ENCODE peak calls at places on chromosomes 5 and 9, in ten cellular contexts. A, F, R, X, Q, B, W, K, N and H are unnamed samples. For H3K27me3, the result is how much of the 10 kb centered on the place peaks cover.

GRCh38 chr5:108818613-108819272 is 71.0 kb downstream of the FER start:
- DNase-seq in A (no peak), F (no peak), R (peak), X (no peak), Q (no peak), B (no peak), W (no peak), K (no peak), N (no peak), H (no peak)

GRCh38 chr9:78298046-78298511 is 1.2 kb downstream of the PSAT1 start:
- DNase-seq in A (no peak), F (peak), R (no peak), X (no peak), Q (peak), B (no peak), W (no peak), K (no peak), N (no peak), H (no peak)

GRCh38 chr9:129328357-129329103 is 150.5 kb upstream of the IER5L start:
- DNase-seq in A (peak), F (no peak), R (no peak), X (no peak), Q (no peak), B (no peak), W (no peak), K (no peak), N (no peak), H (no peak)

GRCh38 chr9:84668204-84669007 is 1.1 kb upstream of the NTRK2 start:
- DNase-seq in A (peak), F (peak), R (peak), X (peak), Q (peak), B (peak), W (peak), K (peak), N (peak), H (peak)

GRCh38 chr5:83396662-83397061 is 74.9 kb upstream of the VCAN start:
- DNase-seq in A (no peak), F (no peak), R (no peak), X (no peak), Q (no peak), B (no peak), W (no peak), K (no peak), N (no peak), H (no peak)

GRCh38 chr9:89179920-89180667 is 1.5 kb upstream of the SHC3 start:
- DNase-seq in A (peak), F (peak), R (peak), X (peak), Q (peak), B (peak), W (peak), K (peak), N (peak), H (peak)

GRCh38 chr5:94276751-94277150 is 341.7 kb downstream of the KIAA0825 start:
- DNase-seq in A (no peak), F (no peak), R (peak), X (no peak), Q (no peak), B (no peak), W (no peak), K (no peak), N (no peak), H (no peak)

GRCh38 chr9:105708405-105708804 is 14.1 kb downstream of the TMEM38B start:
- DNase-seq in A (no peak), F (no peak), R (no peak), X (no peak), Q (no peak), B (no peak), W (no peak), K (no peak), N (no peak), H (no peak)

GRCh38 chr9:124182741-124183140 is 75.0 kb upstream of the NEK6 start:
- DNase-seq in A (no peak), F (peak), R (no peak), X (no peak), Q (no peak), B (no peak), W (no peak), K (no peak), N (no peak), H (no peak)

GRCh38 chr9:115938479-115938878 is 215.1 kb upstream of the PAPPA start:
- DNase-seq in A (no peak), F (no peak), R (no peak), X (no peak), Q (no peak), B (no peak), W (no peak), K (no peak), N (no peak), H (no peak)

GRCh38 chr5:126542441-126542840 is 52.6 kb downstream of the ALDH7A1 start:
- DNase-seq in A (no peak), F (no peak), R (no peak), X (no peak), Q (no peak), B (no peak), W (no peak), K (no peak), N (no peak), H (no peak)

GRCh38 chr5:78008356-78008967 is 232.3 kb upstream of the TBCA start:
- DNase-seq in A (no peak), F (no peak), R (peak), X (no peak), Q (no peak), B (no peak), W (peak), K (no peak), N (no peak), H (no peak)

GRCh38 chr9:68775003-68775730 is 70.1 kb downstream of the PIP5K1B start:
- DNase-seq in A (no peak), F (no peak), R (peak), X (no peak), Q (no peak), B (no peak), W (no peak), K (no peak), N (no peak), H (no peak)

GRCh38 chr5:53095931-53096525 is 13.5 kb downstream of the MOCS2 start:
- DNase-seq in A (peak), F (peak), R (peak), X (no peak), Q (peak), B (peak), W (peak), K (peak), N (peak), H (peak)

GRCh38 chr5:143557061-143557818 is 153.8 kb upstream of the NR3C1 start:
- DNase-seq in A (no peak), F (no peak), R (peak), X (no peak), Q (no peak), B (no peak), W (no peak), K (no peak), N (no peak), H (no peak)

GRCh38 chr9:124133752-124134151 is 122.2 kb downstream of the LHX2 start:
- DNase-seq in A (no peak), F (no peak), R (peak), X (no peak), Q (no peak), B (peak), W (no peak), K (no peak), N (no peak), H (peak)

GRCh38 chr5:143916441-143916840 is 104.5 kb downstream of the HMHB1 start:
- DNase-seq in A (no peak), F (no peak), R (no peak), X (no peak), Q (no peak), B (no peak), W (no peak), K (no peak), N (no peak), H (no peak)

GRCh38 chr9:127967151-127967809 is 13.5 kb downstream of the EEIG1 start:
- DNase-seq in A (no peak), F (no peak), R (no peak), X (no peak), Q (no peak), B (no peak), W (no peak), K (no peak), N (peak), H (no peak)

GRCh38 chr5:124841829-124842712 is 95.6 kb upstream of the ZNF608 start:
- DNase-seq in A (peak), F (peak), R (peak), X (no peak), Q (no peak), B (no peak), W (no peak), K (no peak), N (peak), H (peak)

GRCh38 chr5:10860645-10861455 is 99.8 kb upstream of the DAP start:
- DNase-seq in A (no peak), F (no peak), R (peak), X (no peak), Q (no peak), B (no peak), W (no peak), K (no peak), N (no peak), H (no peak)

GRCh38 chr9:97930972-97931371 is 7.0 kb downstream of the HEMGN start:
- DNase-seq in A (no peak), F (no peak), R (no peak), X (no peak), Q (no peak), B (no peak), W (no peak), K (no peak), N (no peak), H (no peak)

GRCh38 chr5:135810188-135810943 is 24.1 kb upstream of the SLC25A48 start:
- DNase-seq in A (no peak), F (no peak), R (no peak), X (no peak), Q (no peak), B (no peak), W (no peak), K (no peak), N (no peak), H (no peak)

GRCh38 chr9:126699401-126699851 is 85.7 kb downstream of the LMX1B start:
- DNase-seq in A (no peak), F (no peak), R (no peak), X (peak), Q (no peak), B (no peak), W (no peak), K (no peak), N (no peak), H (no peak)

GRCh38 chr9:126701820-126702500 is 88.2 kb downstream of the LMX1B start:
- DNase-seq in A (no peak), F (no peak), R (no peak), X (peak), Q (no peak), B (no peak), W (no peak), K (no peak), N (no peak), H (no peak)

GRCh38 chr9:126700903-126701819 is 87.4 kb downstream of the LMX1B start:
- DNase-seq in A (no peak), F (no peak), R (no peak), X (peak), Q (no peak), B (no peak), W (no peak), K (no peak), N (no peak), H (no peak)

GRCh38 chr9:126698756-126699155 is 85.0 kb downstream of the LMX1B start:
- DNase-seq in A (no peak), F (no peak), R (no peak), X (peak), Q (no peak), B (no peak), W (no peak), K (no peak), N (no peak), H (no peak)

GRCh38 chr9:126700296-126700695 is 86.6 kb downstream of the LMX1B start:
- DNase-seq in A (no peak), F (no peak), R (no peak), X (peak), Q (no peak), B (no peak), W (no peak), K (no peak), N (no peak), H (no peak)
- H3K27me3 ChIP-seq in A (under half), F (under half), R (under half), X (under half), Q (under half), B (under half), W (under half), K (under half), N (half or more), H (under half)

DNA sequence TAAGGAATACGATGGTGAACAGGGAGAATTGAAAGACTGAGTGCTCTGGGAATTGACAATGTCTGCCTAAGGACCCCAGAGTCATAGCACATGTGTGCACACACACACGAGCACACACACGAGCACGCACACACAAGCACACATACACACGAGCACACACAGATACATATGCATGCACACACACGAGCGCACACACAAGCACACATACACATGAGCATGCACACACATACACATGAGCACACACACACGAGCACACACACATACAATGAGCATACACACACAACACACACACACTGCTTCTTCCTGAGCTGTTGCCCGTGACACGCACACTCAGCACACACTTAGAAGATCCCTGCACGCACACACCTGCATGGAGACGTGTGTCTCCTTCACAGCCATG is 10.9 kb upstream of the UNC5A start:
- DNase-seq in A (no peak), F (no peak), R (no peak), X (no peak), Q (no peak), B (no peak), W (no peak), K (no peak), N (no peak), H (no peak)
- H3K27me3 ChIP-seq in A (under half), F (under half), R (under half), X (under half), Q (under half), B (under half), W (under half), K (under half), N (half or more), H (under half)

GRCh38 chr9:32839013-32839442 is 55.7 kb downstream of the TMEM215 start:
- DNase-seq in A (no peak), F (no peak), R (no peak), X (no peak), Q (no peak), B (no peak), W (no peak), K (no peak), N (no peak), H (no peak)

GRCh38 chr9:32839486-32839885 is 56.1 kb downstream of the TMEM215 start:
- DNase-seq in A (no peak), F (no peak), R (no peak), X (no peak), Q (no peak), B (no peak), W (no peak), K (no peak), N (no peak), H (no peak)

GRCh38 chr9:32832354-32832753 is 49.0 kb downstream of the TMEM215 start:
- DNase-seq in A (no peak), F (no peak), R (no peak), X (no peak), Q (no peak), B (no peak), W (no peak), K (no peak), N (no peak), H (no peak)

GRCh38 chr9:32841314-32841713 is 58.0 kb downstream of the TMEM215 start:
- DNase-seq in A (no peak), F (no peak), R (no peak), X (no peak), Q (no peak), B (no peak), W (no peak), K (no peak), N (no peak), H (no peak)

DNA sequence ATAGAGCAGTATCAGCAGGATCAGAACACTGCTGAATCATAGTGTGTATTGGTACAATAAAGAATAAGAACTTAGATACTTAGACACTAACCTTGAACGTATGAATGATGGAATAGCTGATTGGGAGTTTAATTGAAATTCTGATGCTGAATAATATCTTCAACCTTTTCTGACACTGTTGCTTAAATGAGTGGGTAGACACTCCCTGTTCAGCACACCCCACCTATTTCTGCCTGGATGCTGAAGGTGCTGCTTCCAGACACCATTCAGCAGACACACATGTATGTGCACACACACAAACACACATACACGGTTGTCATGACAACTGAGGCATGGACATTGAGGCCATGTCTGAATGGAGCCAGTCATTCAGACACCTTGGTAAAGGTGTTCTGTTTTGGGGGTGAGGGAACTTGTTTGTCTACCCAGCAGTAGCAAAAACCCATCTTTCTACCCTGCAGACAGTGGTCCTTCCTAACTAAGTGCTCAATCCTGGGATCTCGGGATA is 54.3 kb downstream of the TMEM215 start:
- DNase-seq in A (no peak), F (no peak), R (no peak), X (no peak), Q (no peak), B (no peak), W (no peak), K (no peak), N (no peak), H (no peak)
- H3K27me3 ChIP-seq in A (under half), F (under half), R (under half), X (under half), Q (under half), B (under half), W (under half), K (under half), N (under half), H (under half)

GRCh38 chr5:176618783-176619182 is 8.8 kb upstream of the GPRIN1 start:
- DNase-seq in A (no peak), F (no peak), R (no peak), X (no peak), Q (no peak), B (no peak), W (no peak), K (no peak), N (no peak), H (no peak)
- H3K27me3 ChIP-seq in A (under half), F (under half), R (under half), X (under half), Q (under half), B (under half), W (under half), K (under half), N (half or more), H (under half)

GRCh38 chr5:107631805-107632362 is 38.9 kb downstream of the EFNA5 start:
- DNase-seq in A (peak), F (no peak), R (no peak), X (no peak), Q (no peak), B (no peak), W (no peak), K (no peak), N (no peak), H (no peak)
- H3K27me3 ChIP-seq in A (under half), F (under half), R (under half), X (under half), Q (under half), B (under half), W (under half), K (under half), N (under half), H (under half)

GRCh38 chr9:114099523-114100270 is 605 bp upstream of the KIF12 start:
- DNase-seq in A (no peak), F (no peak), R (no peak), X (no peak), Q (peak), B (no peak), W (no peak), K (no peak), N (no peak), H (no peak)
- H3K27me3 ChIP-seq in A (under half), F (under half), R (under half), X (under half), Q (under half), B (under half), W (under half), K (under half), N (half or more), H (under half)

DNA sequence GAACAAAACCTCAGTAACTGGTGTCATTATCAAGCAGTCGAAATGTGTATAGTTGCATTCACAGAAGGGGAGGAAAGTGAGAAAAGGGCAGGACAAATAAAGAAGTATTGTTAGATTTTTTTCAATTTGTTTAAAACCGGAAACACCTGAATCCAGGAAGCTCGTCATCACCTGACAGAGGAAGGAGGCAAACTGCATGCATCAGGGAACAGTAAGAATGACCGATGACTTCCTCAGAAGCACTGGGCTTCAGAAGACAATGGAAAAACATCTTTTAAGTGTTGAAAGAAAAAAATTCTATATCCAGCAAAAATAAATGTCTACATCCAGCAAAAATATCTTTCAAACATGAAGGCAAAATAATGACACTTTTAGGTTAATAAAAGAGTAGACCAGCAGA is 29.5 kb downstream of the PLEKHG4B start:
- DNase-seq in A (no peak), F (no peak), R (no peak), X (no peak), Q (no peak), B (no peak), W (no peak), K (no peak), N (no peak), H (no peak)
- H3K27me3 ChIP-seq in A (under half), F (under half), R (under half), X (under half), Q (under half), B (under half), W (under half), K (under half), N (under half), H (under half)

DNA sequence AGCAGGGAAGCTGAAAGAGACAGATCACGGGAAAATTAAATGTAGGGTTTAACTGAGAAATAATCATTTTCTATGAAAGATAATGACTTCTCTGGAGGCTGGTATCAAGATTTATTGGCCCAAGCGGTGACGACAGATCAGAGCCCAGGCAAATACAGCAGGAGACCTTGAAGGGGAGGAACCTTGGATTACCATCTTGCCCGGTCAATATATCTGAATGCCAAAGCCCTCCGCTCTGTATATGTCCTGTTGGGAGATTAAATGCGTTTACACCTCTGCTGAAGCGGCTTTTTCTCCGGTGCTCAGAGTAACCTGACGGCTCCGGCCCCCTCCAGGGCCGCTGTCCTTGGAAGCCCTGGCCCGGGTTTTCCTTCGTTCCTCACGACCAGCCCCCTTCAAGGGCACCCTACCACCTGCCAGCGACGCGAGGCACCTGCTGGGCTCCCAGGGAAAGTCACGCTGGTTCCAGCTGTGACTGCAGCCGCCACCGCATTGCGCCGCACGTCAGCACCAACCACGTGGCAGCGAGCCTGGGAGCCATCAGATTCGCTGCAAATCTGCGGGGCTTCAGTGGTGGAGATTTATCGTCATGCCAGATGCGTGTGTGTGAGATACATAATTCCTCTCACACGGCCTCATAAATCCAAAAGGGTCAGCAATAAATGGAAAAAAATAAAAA is 4.4 kb upstream of the QSOX2 start:
- DNase-seq in A (no peak), F (no peak), R (no peak), X (no peak), Q (peak), B (no peak), W (no peak), K (no peak), N (no peak), H (no peak)
- H3K27me3 ChIP-seq in A (under half), F (under half), R (under half), X (under half), Q (under half), B (under half), W (under half), K (under half), N (under half), H (under half)

GRCh38 chr9:36902861-36903524 is 131.1 kb downstream of the PAX5 start:
- DNase-seq in A (no peak), F (no peak), R (no peak), X (no peak), Q (no peak), B (no peak), W (no peak), K (no peak), N (no peak), H (no peak)
- H3K27me3 ChIP-seq in A (under half), F (under half), R (under half), X (under half), Q (under half), B (under half), W (under half), K (under half), N (half or more), H (under half)